ENCODE peak calls at places on chromosomes 16 and 17, in four cellular contexts. One of them, this sample, is unnamed.
A peak's percentile ranks its signal among the peaks of the same experiment; 100 is the strongest.

GRCh38 chr16:81476732-81477131 is 32.1 kb downstream of the CMIP start:
- DNase-seq in WTC11: no peak
- DNase-seq in pancreas: no peak
- DNase-seq in AG10803: no peak
- DNase-seq in this sample: no peak

GRCh38 chr17:67245073-67245693 is at the start of gene HELZ:
- DNase-seq in WTC11: peak; percentile 63
- DNase-seq in pancreas: peak; percentile 86
- DNase-seq in AG10803: peak; percentile 82
- DNase-seq in this sample: peak; percentile 87

GRCh38 chr17:4499431-4500187 is 928 bp downstream of the SPNS2 start:
- DNase-seq in WTC11: peak; percentile 44
- DNase-seq in pancreas: peak; percentile 78
- DNase-seq in AG10803: no peak
- DNase-seq in this sample: no peak

GRCh38 chr16:83542491-83542890 is 265.3 kb upstream of the HSBP1 start:
- DNase-seq in AG10803: peak; percentile 31
- DNase-seq in WTC11: no peak
- DNase-seq in pancreas: no peak
- DNase-seq in this sample: no peak

GRCh38 chr17:18966831-18967624 is 15.1 kb downstream of the SLC5A10 start:
- DNase-seq in AG10803: peak; percentile 17
- DNase-seq in pancreas: peak; percentile 61
- DNase-seq in WTC11: peak; percentile 47
- DNase-seq in this sample: no peak

GRCh38 chr17:46818319-46818928 is at the start of gene WNT3:
- DNase-seq in pancreas: no peak
- DNase-seq in WTC11: peak; percentile 86
- DNase-seq in AG10803: no peak
- DNase-seq in this sample: peak; percentile 22

GRCh38 chr17:27236710-27237315 is 57.1 kb upstream of the WSB1 start:
- DNase-seq in AG10803: peak; percentile 65
- DNase-seq in WTC11: peak; percentile 71
- DNase-seq in pancreas: no peak
- DNase-seq in this sample: peak; percentile 83

GRCh38 chr16:54862529-54862928 is 68.1 kb upstream of the IRX5 start:
- DNase-seq in pancreas: no peak
- DNase-seq in WTC11: no peak
- DNase-seq in AG10803: no peak
- DNase-seq in this sample: no peak

GRCh38 chr16:57149391-57149790 is 36.4 kb downstream of the PSME3IP1 start:
- DNase-seq in WTC11: no peak
- DNase-seq in pancreas: no peak
- DNase-seq in AG10803: no peak
- DNase-seq in this sample: no peak

GRCh38 chr16:75644240-75645012 is 3.0 kb downstream of the KARS1 start:
- DNase-seq in AG10803: no peak
- DNase-seq in pancreas: no peak
- DNase-seq in WTC11: no peak
- DNase-seq in this sample: no peak

GRCh38 chr16:11759163-11759834 is 16.6 kb upstream of the TXNDC11 start:
- DNase-seq in WTC11: no peak
- DNase-seq in AG10803: no peak
- DNase-seq in pancreas: no peak
- DNase-seq in this sample: no peak

GRCh38 chr17:50893183-50893993 is 27.2 kb upstream of the TOB1 start:
- DNase-seq in AG10803: peak; percentile 31
- DNase-seq in WTC11: no peak
- DNase-seq in pancreas: no peak
- DNase-seq in this sample: no peak

GRCh38 chr16:78988361-78988992 is 612.1 kb downstream of the MAF start:
- DNase-seq in AG10803: no peak
- DNase-seq in pancreas: no peak
- DNase-seq in WTC11: peak; percentile 30
- DNase-seq in this sample: no peak

GRCh38 chr16:79810449-79811189 is 210.1 kb upstream of the MAF start:
- DNase-seq in WTC11: no peak
- DNase-seq in pancreas: no peak
- DNase-seq in AG10803: no peak
- DNase-seq in this sample: no peak

GRCh38 chr16:4682616-4683254 is 10.6 kb upstream of the NUDT16L1 start:
- DNase-seq in pancreas: peak; percentile 77
- DNase-seq in WTC11: peak; percentile 86
- DNase-seq in AG10803: no peak
- DNase-seq in this sample: no peak

GRCh38 chr16:4684763-4685162 is 8.6 kb upstream of the NUDT16L1 start:
- DNase-seq in AG10803: no peak
- DNase-seq in pancreas: peak; percentile 63
- DNase-seq in WTC11: no peak
- DNase-seq in this sample: no peak

GRCh38 chr16:4684030-4684715 is 9.2 kb upstream of the NUDT16L1 start:
- DNase-seq in pancreas: peak; percentile 69
- DNase-seq in AG10803: no peak
- DNase-seq in WTC11: no peak
- DNase-seq in this sample: no peak

GRCh38 chr16:4682084-4682581 is 11.2 kb upstream of the NUDT16L1 start:
- DNase-seq in pancreas: peak; percentile 65
- DNase-seq in WTC11: no peak
- DNase-seq in AG10803: no peak
- DNase-seq in this sample: no peak

DNA sequence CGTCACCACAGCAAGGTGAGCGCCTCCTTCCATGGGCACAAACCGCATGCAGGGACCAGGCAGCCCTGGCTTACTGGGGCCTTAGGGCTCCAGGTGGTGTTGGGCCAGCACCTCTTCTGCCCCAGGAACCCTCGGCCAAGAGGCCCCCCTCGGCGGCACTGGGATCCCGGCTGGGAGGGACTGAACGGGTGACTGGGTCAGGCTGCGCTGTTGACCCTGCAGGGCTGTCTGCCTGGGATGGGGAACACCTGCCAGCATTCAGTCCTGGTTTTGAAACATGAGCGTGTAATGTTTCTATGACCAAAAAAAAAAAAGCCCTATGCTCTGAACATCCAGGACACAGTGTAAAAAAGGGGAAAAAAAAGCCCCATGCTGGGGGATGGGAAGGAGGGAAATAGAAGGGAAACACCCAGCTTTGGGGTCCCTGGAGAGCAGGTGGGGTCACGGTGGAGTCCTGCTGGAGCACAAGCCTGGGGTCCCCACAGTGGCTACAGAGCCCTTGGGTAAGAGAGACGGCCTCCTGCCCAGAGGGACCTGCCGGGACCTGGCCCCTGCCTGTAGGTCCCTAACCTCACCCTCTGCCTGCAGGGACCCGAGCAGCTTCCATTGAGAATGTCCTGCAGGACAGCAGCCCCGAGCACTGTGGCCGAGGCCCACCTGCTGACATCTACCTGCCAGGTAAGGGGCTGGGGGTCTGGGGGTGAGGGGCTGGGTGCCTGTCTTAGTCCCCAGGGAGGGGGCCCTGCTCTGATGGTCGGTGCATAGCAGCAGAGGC is 9.9 kb upstream of the NUDT16L1 start:
- DNase-seq in AG10803: no peak
- DNase-seq in WTC11: no peak
- DNase-seq in pancreas: peak; percentile 68
- DNase-seq in this sample: no peak
- TF ChIP-seq CTCF in AG10803: no peak
- TF ChIP-seq CTCF in WTC11: no peak
- TF ChIP-seq CTCF in pancreas: no peak
- TF ChIP-seq CTCF in this sample: no peak

DNA sequence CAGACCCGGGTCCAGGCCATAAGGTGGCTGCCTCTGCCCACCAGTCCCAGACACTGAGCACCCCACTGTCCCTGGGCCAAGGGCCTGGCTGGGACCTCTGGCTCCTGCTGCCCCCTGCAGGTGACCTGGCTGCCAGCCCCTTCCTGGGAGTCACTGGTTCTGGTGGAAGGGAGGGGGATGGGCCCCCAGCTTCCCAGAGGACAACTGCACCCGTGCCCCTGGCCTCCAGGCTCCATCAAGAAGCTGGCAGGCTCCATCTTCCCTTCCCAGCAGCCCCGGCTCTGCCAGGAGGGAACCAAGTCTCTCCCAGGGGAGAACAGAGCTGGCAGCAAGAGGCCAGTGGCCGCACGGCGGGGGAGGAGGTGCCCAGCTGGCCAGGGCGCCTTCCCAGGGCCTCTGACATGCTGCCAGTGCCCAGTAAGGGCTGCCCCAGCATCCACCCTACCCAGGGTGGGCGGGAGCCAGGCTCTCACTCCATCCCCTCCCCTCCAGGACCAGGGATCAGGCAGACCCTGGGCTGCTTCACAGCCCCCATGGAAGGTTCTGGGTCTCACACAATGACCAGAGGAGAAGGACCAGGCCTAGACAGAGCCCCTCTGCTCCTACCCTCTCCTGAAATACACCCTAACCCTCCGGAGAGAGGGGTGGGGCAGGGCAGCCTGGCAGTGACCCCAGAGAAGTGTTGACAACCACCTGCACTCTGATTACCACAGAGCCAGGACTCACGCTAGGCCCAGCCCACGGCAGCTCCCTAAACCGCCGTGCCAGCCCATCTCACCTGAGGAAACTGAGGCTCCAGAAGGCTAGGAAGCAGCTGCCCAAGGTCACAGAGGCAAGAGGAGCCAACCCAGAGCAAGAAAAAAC is 3.6 kb downstream of the CLUH start:
- DNase-seq in AG10803: no peak
- DNase-seq in WTC11: peak; percentile 73
- DNase-seq in pancreas: peak; percentile 90
- DNase-seq in this sample: no peak
- TF ChIP-seq CTCF in AG10803: peak; percentile 34
- TF ChIP-seq CTCF in WTC11: peak; percentile 38
- TF ChIP-seq CTCF in pancreas: peak; percentile 40
- TF ChIP-seq CTCF in this sample: peak; percentile 50

DNA sequence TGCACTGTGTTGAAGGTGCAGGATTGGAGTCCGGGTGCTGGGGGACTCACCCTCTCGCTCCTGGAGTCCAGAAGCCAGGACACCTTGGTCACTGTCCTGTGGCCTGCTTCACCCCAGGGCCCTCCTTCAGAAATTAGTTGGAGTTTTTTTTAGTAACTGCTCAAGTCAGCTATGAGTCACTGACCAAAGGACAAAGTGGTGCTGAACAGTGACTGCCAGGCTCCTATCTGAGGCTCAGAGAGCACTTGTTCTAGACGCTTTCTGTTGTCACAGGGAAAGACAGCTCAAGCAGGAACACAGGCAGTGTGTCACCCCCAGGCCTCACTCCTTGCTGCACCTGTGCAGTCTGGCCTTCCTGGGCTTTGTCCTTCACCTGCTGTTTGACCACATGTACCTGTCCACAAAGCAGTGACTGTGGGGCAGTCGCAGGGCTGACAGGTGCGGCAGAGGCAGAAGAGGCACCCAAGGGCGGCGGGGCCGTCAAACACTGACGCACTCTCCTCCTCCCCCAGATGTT is 4.1 kb upstream of the FAAP100 start:
- DNase-seq in AG10803: peak; percentile 49
- DNase-seq in WTC11: no peak
- DNase-seq in pancreas: no peak
- DNase-seq in this sample: no peak
- TF ChIP-seq CTCF in AG10803: no peak
- TF ChIP-seq CTCF in WTC11: no peak
- TF ChIP-seq CTCF in pancreas: no peak
- TF ChIP-seq CTCF in this sample: no peak

GRCh38 chr16:17474572-17474971 is 3.8 kb upstream of the XYLT1 start:
- DNase-seq in pancreas: no peak
- DNase-seq in AG10803: no peak
- DNase-seq in WTC11: no peak
- DNase-seq in this sample: peak; percentile 42

GRCh38 chr16:17471745-17472075 is 950 bp upstream of the XYLT1 start:
- DNase-seq in WTC11: no peak
- DNase-seq in AG10803: no peak
- DNase-seq in pancreas: no peak
- DNase-seq in this sample: no peak

GRCh38 chr16:17474037-17474436 is 3.3 kb upstream of the XYLT1 start:
- DNase-seq in pancreas: no peak
- DNase-seq in AG10803: no peak
- DNase-seq in WTC11: no peak
- DNase-seq in this sample: no peak

GRCh38 chr16:17475104-17475503 is 4.3 kb upstream of the XYLT1 start:
- DNase-seq in pancreas: no peak
- DNase-seq in WTC11: no peak
- DNase-seq in AG10803: no peak
- DNase-seq in this sample: no peak

DNA sequence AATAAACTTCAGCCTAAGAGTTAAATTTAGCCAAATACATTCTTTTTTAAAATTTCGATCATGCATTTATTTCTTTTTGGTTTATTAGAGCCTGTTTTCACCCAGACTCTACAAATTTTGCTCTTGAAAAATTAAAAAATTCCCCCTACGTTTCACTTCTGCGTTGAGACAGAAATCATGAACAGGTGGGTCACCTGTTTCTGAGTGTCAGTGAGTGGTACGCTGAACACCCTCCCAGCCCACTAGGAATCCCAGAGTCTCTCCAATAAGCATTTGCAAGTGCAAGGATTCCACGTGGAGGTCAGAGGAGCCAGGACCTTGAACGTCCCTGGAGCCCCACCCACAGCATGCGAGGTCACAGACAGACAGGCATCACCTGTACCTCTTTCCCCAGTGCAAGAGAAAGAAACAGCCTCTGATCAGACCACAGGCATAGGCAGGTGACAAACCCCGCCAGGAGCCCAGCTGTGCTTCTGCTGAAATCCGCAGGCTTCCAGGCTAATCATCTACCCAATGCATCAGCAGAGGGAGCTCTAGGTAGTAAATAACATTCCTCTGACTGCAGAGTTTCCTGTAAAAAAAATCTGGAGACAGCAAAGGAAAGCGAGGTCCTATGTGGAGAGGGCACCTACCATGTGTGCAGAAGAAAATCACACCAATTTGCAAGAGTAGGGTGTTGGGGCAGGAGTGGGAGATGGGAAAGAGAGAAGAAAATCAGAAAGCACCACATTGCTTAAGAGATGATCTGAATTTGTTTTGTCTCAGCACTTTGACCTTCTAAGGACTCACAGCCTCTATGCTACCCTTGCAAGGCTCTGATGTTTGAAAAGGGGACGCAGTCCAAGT is 5.9 kb upstream of the XYLT1 start:
- DNase-seq in WTC11: peak; percentile 77
- DNase-seq in AG10803: peak; percentile 72
- DNase-seq in pancreas: peak; percentile 78
- DNase-seq in this sample: peak; percentile 64
- TF ChIP-seq CTCF in WTC11: no peak
- TF ChIP-seq CTCF in AG10803: peak; percentile 83
- TF ChIP-seq CTCF in pancreas: peak; percentile 32
- TF ChIP-seq CTCF in this sample: peak; percentile 45